ENCODE peak calls at places on chromosomes 4 and X, in four cellular contexts. U is HepG2, C is SK-N-SH, T is K562. H is an unnamed sample.
A peak's percentile ranks its signal among the peaks of the same experiment; 100 is the strongest.

GRCh38 chr4:8585721-8586161 is 5.5 kb downstream of the GPR78 start:
- DNase-seq in T (no peak), U (no peak), C (no peak), H (no peak)

GRCh38 chr4:52037730-52038108 is 380 bp downstream of the SGCB start:
- DNase-seq in U (no peak), T (no peak), C (peak; percentile 90), H (no peak)

GRCh38 chr4:139734201-139734874 is 68.7 kb downstream of the MGST2 start:
- DNase-seq in U (no peak), T (no peak), C (no peak), H (no peak)

GRCh38 chr4:147547314-147548056 is 66.6 kb downstream of the EDNRA start:
- DNase-seq in T (no peak), U (peak; percentile 29), C (no peak), H (no peak)

GRCh38 chrX:133988010-133988409 is 2.6 kb upstream of the GPC3 start:
- DNase-seq in C (no peak), T (no peak), U (no peak), H (no peak)

GRCh38 chrX:7925867-7926472 is 1.2 kb downstream of the PNPLA4 start:
- DNase-seq in U (peak; percentile 53), C (peak; percentile 49), T (peak; percentile 38), H (peak; percentile 27)

GRCh38 chr4:122773021-122773420 is 40.5 kb downstream of the BBS12 start:
- DNase-seq in T (no peak), C (no peak), U (no peak), H (no peak)

GRCh38 chr4:4572821-4573220 is 31.0 kb upstream of the STX18 start:
- DNase-seq in C (no peak), T (no peak), U (no peak), H (no peak)

GRCh38 chr4:6180841-6181631 is 19.3 kb downstream of the JAKMIP1 start:
- DNase-seq in T (no peak), C (no peak), U (no peak), H (no peak)

GRCh38 chr4:140621161-140621560 is 52.4 kb upstream of the UCP1 start:
- DNase-seq in U (no peak), C (no peak), T (no peak), H (no peak)

GRCh38 chr4:138473339-138473738 is 231.2 kb upstream of the SLC7A11 start:
- DNase-seq in U (no peak), T (no peak), C (no peak), H (no peak)

GRCh38 chr4:112860731-112861377 is 188.6 kb upstream of the ANK2 start:
- DNase-seq in C (no peak), U (no peak), T (no peak), H (no peak)

GRCh38 chrX:83860846-83861245 is at the start of gene CYLC1:
- DNase-seq in U (no peak), T (no peak), C (no peak), H (no peak)

GRCh38 chr4:140126261-140126660 is 27.7 kb downstream of the MAML3 start:
- DNase-seq in C (no peak), U (no peak), T (no peak), H (no peak)

GRCh38 chrX:10190367-10190766 is 33.6 kb downstream of the CLCN4 start:
- DNase-seq in U (peak; percentile 72), C (peak; percentile 59), T (peak; percentile 41), H (peak; percentile 41)

GRCh38 chrX:120790118-120790517 is 85.5 kb downstream of the CT47B1 start:
- DNase-seq in C (peak; percentile 45), T (peak; percentile 43), U (peak; percentile 40), H (peak; percentile 38)

GRCh38 chrX:40773809-40774208 is 38.5 kb upstream of the MED14 start:
- DNase-seq in U (no peak), C (no peak), T (no peak), H (peak; percentile 27)

GRCh38 chrX:85573801-85574200 is 194.3 kb upstream of the POF1B start:
- DNase-seq in T (no peak), C (no peak), U (no peak), H (no peak)

GRCh38 chr4:99359480-99360204 is 7.1 kb upstream of the ADH1C start:
- DNase-seq in U (no peak), T (no peak), C (no peak), H (no peak)

GRCh38 chr4:168451331-168451730 is 29.0 kb downstream of the DDX60L start:
- DNase-seq in U (no peak), T (no peak), C (no peak), H (no peak)

GRCh38 chrX:49956313-49956712 is 33.9 kb downstream of the CLCN5 start:
- DNase-seq in T (no peak), U (no peak), C (no peak), H (no peak)

DNA sequence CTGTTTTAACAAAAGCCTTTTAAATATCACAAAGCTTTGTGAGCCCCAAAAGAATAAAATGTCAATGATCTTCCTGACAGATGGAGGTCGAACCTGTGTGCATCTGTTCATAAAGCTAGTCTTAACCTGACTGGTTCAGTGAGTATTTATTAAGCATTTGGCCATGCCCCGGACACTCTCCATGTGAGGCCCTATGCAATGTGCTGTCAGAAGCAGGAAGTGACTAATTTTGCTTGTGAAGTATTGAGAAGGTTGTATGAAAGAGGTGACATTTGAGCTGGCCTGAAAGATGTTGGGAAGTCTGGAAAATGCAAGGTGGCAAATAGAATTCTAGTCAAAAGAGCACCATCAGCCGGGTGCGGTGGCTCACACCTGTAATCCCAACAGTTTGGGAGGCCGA is 171.4 kb downstream of the MSL3 start:
- DNase-seq in U (no peak), T (no peak), C (no peak), H (no peak)
- TF ChIP-seq SIN3A in U (no peak), T (no peak), C (no peak), H (no peak)

DNA sequence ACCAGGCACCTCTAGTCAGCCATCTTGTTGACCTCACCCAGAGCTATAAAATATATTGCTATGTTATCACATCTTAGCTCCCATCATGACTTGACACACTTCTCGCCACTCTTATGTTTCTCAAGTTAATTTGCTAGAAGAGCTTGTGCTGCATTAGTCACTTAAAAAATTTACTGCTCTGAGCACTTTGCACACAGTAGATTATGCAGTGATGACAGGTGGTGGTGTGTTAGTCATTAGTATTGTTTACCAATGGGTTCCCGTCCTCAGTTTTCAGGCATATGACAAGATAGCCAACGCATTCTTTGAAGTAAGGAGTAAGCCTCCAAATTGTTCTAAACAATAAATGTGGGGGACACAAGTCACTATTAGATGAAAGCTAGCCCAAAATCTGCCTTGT is 1002.5 kb upstream of the PCDH7 start:
- DNase-seq in T (no peak), C (no peak), U (no peak), H (no peak)
- TF ChIP-seq ZBTB33 in T (no peak), C (no peak), U (no peak), H (no peak)

GRCh38 chrX:100593142-100593541 is 8.4 kb downstream of the TNMD start:
- DNase-seq in U (no peak), C (no peak), T (no peak), H (no peak)

GRCh38 chrX:100600769-100601168 is 16.0 kb downstream of the TNMD start:
- DNase-seq in T (no peak), U (no peak), C (no peak), H (no peak)

GRCh38 chrX:100599456-100599855 is 14.7 kb downstream of the TNMD start:
- DNase-seq in U (no peak), T (no peak), C (no peak), H (no peak)

GRCh38 chrX:100600340-100600739 is 15.6 kb downstream of the TNMD start:
- DNase-seq in C (no peak), T (no peak), U (no peak), H (no peak)

GRCh38 chrX:100596601-100597000 is 11.9 kb downstream of the TNMD start:
- DNase-seq in T (no peak), C (no peak), U (no peak), H (no peak)
- H3K9ac ChIP-seq in T (no peak overlapping the region), C (no peak overlapping the region), U (no peak overlapping the region), H (no peak overlapping the region)

GRCh38 chr4:143186634-143187033 is 1.9 kb downstream of the USP38 start:
- DNase-seq in T (peak; percentile 17), U (peak; percentile 5), C (no peak), H (no peak)
- TF ChIP-seq SIN3A in T (no peak), U (no peak), C (no peak), H (no peak)

DNA sequence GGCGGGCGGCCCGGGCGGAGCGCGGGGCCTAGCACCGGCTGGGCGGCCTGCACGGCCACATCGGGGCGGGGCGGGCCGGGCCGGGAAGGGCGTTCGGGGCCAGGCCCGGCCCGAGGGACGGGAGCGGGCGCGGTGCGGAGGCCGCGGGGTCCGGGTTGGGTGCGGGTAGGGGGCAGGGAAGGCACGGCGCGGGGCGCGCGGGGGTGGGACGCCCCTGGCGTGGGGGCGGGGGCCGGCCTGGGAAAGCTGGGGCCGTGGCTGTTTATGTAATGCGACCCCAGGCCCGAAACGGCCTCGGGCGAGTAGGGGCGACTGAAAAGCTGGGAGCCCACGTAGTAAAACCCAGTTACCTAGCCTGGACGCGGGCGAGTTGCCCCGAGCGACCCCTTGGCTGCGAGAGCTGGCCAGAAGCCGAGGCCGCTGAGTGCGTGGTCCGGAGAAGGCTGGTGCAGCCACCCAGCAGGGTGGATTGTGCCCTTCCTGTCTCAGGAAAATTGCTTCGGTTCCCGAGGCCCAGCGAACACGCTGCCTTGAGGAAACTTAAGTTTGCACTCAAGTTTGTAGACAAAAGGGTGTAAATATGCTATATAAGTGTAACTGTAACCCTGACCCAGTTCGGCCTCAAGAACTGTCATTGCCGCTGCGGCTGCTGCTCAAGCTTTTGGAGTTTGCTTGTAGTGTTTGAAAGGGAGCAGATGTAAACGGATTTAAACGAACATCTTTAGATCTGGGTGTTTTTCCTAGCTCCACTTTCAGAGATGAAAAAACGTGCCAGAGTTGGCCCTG is 585 bp downstream of the SEC24B start:
- DNase-seq in C (peak; percentile 64), U (peak; percentile 18), T (peak; percentile 59), H (no peak)
- TF ChIP-seq ZBTB33 in C (no peak), U (no peak), T (no peak), H (no peak)

GRCh38 chr4:173243917-173244658 is 75.5 kb downstream of the GALNT7 start:
- DNase-seq in C (no peak), U (no peak), T (no peak), H (no peak)

GRCh38 chr4:173243321-173243720 is 74.7 kb downstream of the GALNT7 start:
- DNase-seq in U (no peak), T (no peak), C (no peak), H (no peak)

GRCh38 chr4:173247316-173247715 is 78.7 kb downstream of the GALNT7 start:
- DNase-seq in T (no peak), C (no peak), U (no peak), H (no peak)

GRCh38 chr4:173248690-173249089 is 80.1 kb downstream of the GALNT7 start:
- DNase-seq in T (no peak), C (no peak), U (no peak), H (no peak)

GRCh38 chr4:173246719-173247118 is 78.1 kb downstream of the GALNT7 start:
- DNase-seq in U (no peak), T (no peak), C (no peak), H (no peak)
- H3K9ac ChIP-seq in U (no peak overlapping the region), T (no peak overlapping the region), C (no peak overlapping the region), H (no peak overlapping the region)